ENCODE peak calls at places on chromosomes 1 and 21, in ten cellular contexts. U is sigmoid colon; I is A673; J is left ventricle myocardium inferior; R is kidney epithelial cell; W is effector memory CD4-positive, alpha-beta T cell; K is adrenal gland; C is SK-N-SH; X is dorsolateral prefrontal cortex; L is pancreas. E is an unnamed sample. For H3K27me3, the result is how much of the 10 kb centered on the place peaks cover.

GRCh38 chr1:37661401-37661800 is 26.7 kb upstream of the RSPO1 start:
- DNase-seq in U (no peak), I (no peak), J (no peak), R (no peak), W (no peak), K (no peak), C (no peak), X (no peak), L (no peak), E (peak)

GRCh38 chr1:207824691-207825090 is 72.8 kb downstream of the CD46 start:
- DNase-seq in U (peak), I (no peak), J (no peak), R (no peak), W (no peak), K (peak), C (no peak), X (no peak), L (no peak), E (no peak)

GRCh38 chr1:94259635-94260289 is 22.4 kb upstream of the ARHGAP29 start:
- DNase-seq in U (no peak), I (no peak), J (no peak), R (no peak), W (no peak), K (no peak), C (no peak), X (no peak), L (no peak), E (no peak)

GRCh38 chr21:34017127-34017961 is 56.0 kb upstream of the MRPS6 start:
- DNase-seq in U (no peak), I (no peak), J (no peak), R (no peak), W (no peak), K (no peak), C (no peak), X (no peak), L (no peak), E (no peak)

GRCh38 chr1:64563958-64564565 is 94.1 kb downstream of the CACHD1 start:
- DNase-seq in U (no peak), I (no peak), J (no peak), R (no peak), W (no peak), K (no peak), C (no peak), X (no peak), L (no peak), E (no peak)

GRCh38 chr1:227944931-227945890 is 2.5 kb downstream of the WNT9A start:
- DNase-seq in U (peak), I (no peak), J (no peak), R (no peak), W (no peak), K (no peak), C (peak), X (peak), L (peak), E (no peak)

GRCh38 chr1:229669333-229669732 is 43.3 kb downstream of the URB2 start:
- DNase-seq in U (no peak), I (no peak), J (no peak), R (no peak), W (no peak), K (no peak), C (no peak), X (no peak), L (no peak), E (no peak)

GRCh38 chr1:156865258-156865657 is 4.6 kb downstream of the NTRK1 start:
- DNase-seq in U (no peak), I (no peak), J (no peak), R (no peak), W (no peak), K (no peak), C (no peak), X (no peak), L (no peak), E (no peak)

GRCh38 chr1:147089457-147089856 is 82.8 kb downstream of the PRKAB2 start:
- DNase-seq in U (no peak), I (no peak), J (no peak), R (no peak), W (no peak), K (no peak), C (no peak), X (no peak), L (no peak), E (no peak)

GRCh38 chr1:182608850-182609610 is 4.8 kb upstream of the RGS16 start:
- DNase-seq in U (no peak), I (no peak), J (no peak), R (no peak), W (no peak), K (no peak), C (no peak), X (no peak), L (no peak), E (no peak)

GRCh38 chr1:75034376-75034775 is 99.8 kb upstream of the LHX8 start:
- DNase-seq in U (no peak), I (no peak), J (no peak), R (no peak), W (no peak), K (no peak), C (no peak), X (no peak), L (no peak), E (no peak)

GRCh38 chr1:181587870-181588438 is 104.6 kb downstream of the CACNA1E start:
- DNase-seq in U (no peak), I (peak), J (no peak), R (no peak), W (no peak), K (no peak), C (peak), X (no peak), L (no peak), E (no peak)

GRCh38 chr1:84347547-84348239 is 46.2 kb downstream of the SAMD13 start:
- DNase-seq in U (no peak), I (no peak), J (no peak), R (no peak), W (no peak), K (no peak), C (no peak), X (no peak), L (no peak), E (no peak)

GRCh38 chr1:33338495-33339211 is 17.8 kb upstream of the A3GALT2 start:
- DNase-seq in U (peak), I (peak), J (peak), R (no peak), W (no peak), K (peak), C (no peak), X (no peak), L (peak), E (no peak)

GRCh38 chr1:9250336-9250585 is 15.7 kb downstream of the H6PD start:
- DNase-seq in U (no peak), I (no peak), J (no peak), R (no peak), W (no peak), K (no peak), C (no peak), X (no peak), L (no peak), E (no peak)

GRCh38 chr1:15513192-15513591 is 10.8 kb downstream of the CASP9 start:
- DNase-seq in U (no peak), I (no peak), J (no peak), R (no peak), W (no peak), K (no peak), C (no peak), X (no peak), L (no peak), E (no peak)

GRCh38 chr1:109902204-109902985 is 8.3 kb upstream of the CSF1 start:
- DNase-seq in U (no peak), I (no peak), J (no peak), R (no peak), W (no peak), K (no peak), C (no peak), X (no peak), L (no peak), E (no peak)

GRCh38 chr1:210477328-210477924 is 148.7 kb downstream of the HHAT start:
- DNase-seq in U (no peak), I (no peak), J (no peak), R (no peak), W (no peak), K (no peak), C (no peak), X (no peak), L (peak), E (no peak)

GRCh38 chr1:171441278-171441677 is 44.1 kb upstream of the PRRC2C start:
- DNase-seq in U (no peak), I (peak), J (no peak), R (no peak), W (no peak), K (peak), C (no peak), X (no peak), L (no peak), E (peak)

GRCh38 chr1:166875734-166876539 is at the start of gene TADA1:
- DNase-seq in U (peak), I (peak), J (peak), R (peak), W (peak), K (peak), C (peak), X (peak), L (peak), E (peak)

GRCh38 chr1:10803971-10804820 is 7.8 kb upstream of the CASZ1 start:
- DNase-seq in U (no peak), I (no peak), J (no peak), R (no peak), W (no peak), K (no peak), C (no peak), X (no peak), L (peak), E (peak)

GRCh38 chr1:9689971-9690381 is 38.4 kb downstream of the PIK3CD start:
- DNase-seq in U (peak), I (peak), J (peak), R (no peak), W (no peak), K (peak), C (peak), X (no peak), L (peak), E (no peak)

GRCh38 chr1:33094971-33095604 is 14.1 kb downstream of the AZIN2 start:
- DNase-seq in U (peak), I (peak), J (no peak), R (no peak), W (no peak), K (peak), C (peak), X (no peak), L (peak), E (no peak)

GRCh38 chr1:56399326-56400292 is 179.8 kb downstream of the PLPP3 start:
- DNase-seq in U (no peak), I (no peak), J (no peak), R (no peak), W (no peak), K (no peak), C (no peak), X (no peak), L (no peak), E (no peak)

GRCh38 chr21:14572206-14572780 is 26.2 kb upstream of the SAMSN1 start:
- DNase-seq in U (no peak), I (no peak), J (no peak), R (no peak), W (no peak), K (no peak), C (no peak), X (no peak), L (no peak), E (no peak)

GRCh38 chr1:39926343-39926769 is 24.6 kb upstream of the MYCL start:
- DNase-seq in U (no peak), I (no peak), J (no peak), R (no peak), W (no peak), K (no peak), C (no peak), X (no peak), L (no peak), E (no peak)

GRCh38 chr1:184563308-184563707 is 176.5 kb downstream of the C1orf21 start:
- DNase-seq in U (no peak), I (peak), J (no peak), R (no peak), W (no peak), K (no peak), C (peak), X (no peak), L (no peak), E (no peak)

GRCh38 chr1:197908695-197909336 is 6.4 kb downstream of the C1orf53 start:
- DNase-seq in U (no peak), I (peak), J (no peak), R (no peak), W (no peak), K (no peak), C (peak), X (no peak), L (no peak), E (no peak)

GRCh38 chr1:24553931-24554330 is 2.0 kb upstream of the NCMAP start:
- DNase-seq in U (no peak), I (no peak), J (no peak), R (no peak), W (no peak), K (no peak), C (no peak), X (no peak), L (no peak), E (no peak)
- H3K27me3 ChIP-seq in U (under half), I (under half), J (half or more), R (under half), W (under half), K (under half), C (under half), X (under half), L (under half), E (under half)

DNA sequence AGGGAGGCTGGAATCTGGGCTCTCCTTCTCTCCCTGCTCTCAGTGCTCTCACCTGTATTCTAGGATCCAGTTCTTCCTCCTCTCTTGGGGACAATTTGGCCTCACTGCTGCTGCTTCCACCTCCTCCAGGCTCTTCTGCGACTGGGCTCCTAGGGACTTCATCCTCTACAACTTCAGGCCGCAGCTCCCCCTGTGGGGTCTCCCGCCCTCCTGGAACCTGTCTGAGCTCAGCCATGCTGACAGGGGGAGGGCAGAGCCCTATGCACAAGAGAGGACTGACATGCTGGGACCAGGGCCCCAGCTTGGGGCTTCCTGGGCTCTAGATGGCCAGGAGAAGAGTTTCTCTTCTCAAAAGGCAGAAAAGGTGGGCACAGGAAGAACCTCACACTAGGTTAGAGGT is 1.0 kb downstream of the SH3BP5L start:
- DNase-seq in U (no peak), I (no peak), J (no peak), R (no peak), W (no peak), K (no peak), C (no peak), X (no peak), L (no peak), E (no peak)
- H3K4me3 ChIP-seq in U (peak), I (peak), J (peak), R (peak), W (no peak), K (no peak), C (peak), X (peak), L (peak), E (peak)

DNA sequence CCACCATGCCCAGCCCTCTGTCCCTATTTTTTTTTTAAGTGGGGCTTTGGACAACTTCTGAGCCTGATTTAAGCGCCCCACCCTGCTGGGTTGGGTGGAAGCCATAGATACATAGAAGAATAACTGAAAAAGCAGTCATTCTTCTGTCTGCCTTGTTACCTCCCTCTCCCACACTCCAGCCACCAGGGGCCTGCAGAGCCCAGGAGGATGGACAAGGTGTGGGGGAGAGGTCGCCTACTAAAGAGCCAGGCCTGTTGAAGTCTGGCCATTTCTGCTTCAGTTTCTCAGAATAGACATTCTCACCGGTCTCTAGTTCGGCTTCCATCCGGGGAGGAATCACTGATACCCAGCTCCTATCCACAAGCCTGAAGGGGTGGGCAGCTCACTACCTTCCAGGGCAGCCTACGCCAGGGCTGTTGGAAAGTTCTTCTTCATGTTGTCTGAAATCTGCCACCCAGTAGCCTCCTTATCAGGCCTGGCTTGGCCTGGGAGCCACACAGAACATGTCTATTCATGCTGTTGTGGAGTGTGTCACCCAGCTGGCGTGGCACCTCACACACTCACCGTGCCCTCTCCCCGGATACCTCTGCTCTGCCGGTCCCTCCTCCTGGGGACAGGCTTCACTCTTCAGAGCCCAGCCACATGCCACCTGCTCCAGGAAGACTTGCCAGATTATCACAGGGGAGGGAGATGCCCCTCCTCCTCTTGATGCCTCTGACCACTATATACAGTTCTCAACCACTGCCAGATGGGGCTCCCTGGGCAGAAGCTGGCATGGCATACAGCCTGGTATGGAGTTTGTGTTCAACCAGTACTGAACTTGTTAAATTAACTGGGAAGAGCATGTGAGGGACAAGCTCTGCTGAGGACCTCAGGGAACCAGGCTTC is 27.6 kb downstream of the KNCN start:
- DNase-seq in U (no peak), I (no peak), J (no peak), R (no peak), W (no peak), K (no peak), C (no peak), X (no peak), L (no peak), E (no peak)
- H3K27me3 ChIP-seq in U (under half), I (under half), J (half or more), R (under half), W (under half), K (under half), C (under half), X (under half), L (under half), E (under half)

GRCh38 chr1:42952353-42953001 is 6.2 kb downstream of the SLC2A1 start:
- DNase-seq in U (no peak), I (no peak), J (no peak), R (no peak), W (no peak), K (no peak), C (no peak), X (no peak), L (no peak), E (no peak)
- H3K4me3 ChIP-seq in U (no peak), I (no peak), J (no peak), R (no peak), W (peak), K (no peak), C (no peak), X (peak), L (no peak), E (peak)

DNA sequence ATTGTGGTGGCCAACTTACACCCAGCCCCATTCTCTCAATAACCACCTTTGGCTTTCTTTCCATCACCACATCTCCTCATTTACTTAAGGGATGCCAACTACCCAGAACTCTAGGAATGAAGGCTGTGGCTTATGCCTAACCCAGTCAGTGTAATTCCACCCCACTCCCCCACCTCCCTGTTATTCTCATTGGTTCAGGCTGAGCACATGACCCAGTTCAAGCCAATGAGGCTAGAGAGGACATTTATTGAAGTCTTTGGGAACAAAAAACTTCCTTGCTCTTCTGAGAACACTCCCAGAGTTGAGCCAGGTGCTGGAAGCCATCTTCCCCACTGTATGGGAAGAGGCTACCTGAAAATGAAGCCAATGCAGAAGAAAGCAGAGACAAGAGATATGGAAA is 22.8 kb upstream of the CD2 start:
- DNase-seq in U (no peak), I (no peak), J (no peak), R (no peak), W (no peak), K (no peak), C (no peak), X (no peak), L (no peak), E (no peak)
- H3K27me3 ChIP-seq in U (under half), I (under half), J (under half), R (under half), W (under half), K (under half), C (under half), X (under half), L (under half), E (under half)

DNA sequence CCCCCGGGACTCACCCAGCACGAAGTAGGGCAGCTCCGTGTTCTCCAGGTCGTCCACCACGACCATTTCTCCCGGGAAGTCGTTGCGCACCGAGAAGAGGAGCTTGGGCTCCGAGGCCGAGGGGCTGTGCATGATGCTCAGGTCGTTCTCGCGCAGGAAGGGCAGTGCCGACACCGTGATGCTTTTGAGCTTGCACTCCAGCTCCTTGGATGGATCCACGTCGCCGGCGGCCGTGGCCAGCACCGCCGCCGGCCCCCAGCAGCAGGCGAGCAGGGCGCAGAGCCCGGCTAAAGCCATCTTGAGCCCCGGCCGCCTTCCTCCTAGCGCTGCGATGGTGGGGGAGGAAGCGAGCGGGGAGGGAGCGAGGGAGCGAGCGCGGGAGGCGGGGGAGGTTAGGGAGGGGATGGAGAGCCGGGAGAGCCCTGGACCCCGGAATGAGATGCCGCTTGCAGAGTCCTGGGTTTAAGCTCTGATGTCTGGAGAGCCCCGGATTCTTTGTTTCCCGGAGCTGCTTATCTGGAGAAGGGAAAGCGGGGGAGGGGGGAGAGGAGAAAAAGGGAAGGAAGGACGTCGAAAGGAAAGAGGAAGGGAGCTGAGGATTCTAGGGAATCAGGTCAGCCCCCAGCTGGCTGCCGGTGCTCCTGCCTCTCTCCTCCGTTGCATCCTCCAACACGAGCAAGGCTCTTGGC is at the start of gene ASTN1:
- DNase-seq in U (no peak), I (no peak), J (no peak), R (no peak), W (no peak), K (peak), C (peak), X (no peak), L (no peak), E (no peak)
- H3K4me3 ChIP-seq in U (no peak), I (peak), J (peak), R (peak), W (no peak), K (peak), C (peak), X (peak), L (no peak), E (no peak)

GRCh38 chr21:35381743-35382310 is 332.7 kb upstream of the RUNX1 start:
- DNase-seq in U (no peak), I (no peak), J (no peak), R (no peak), W (no peak), K (no peak), C (no peak), X (no peak), L (no peak), E (no peak)
- H3K27me3 ChIP-seq in U (under half), I (under half), J (under half), R (under half), W (under half), K (under half), C (under half), X (under half), L (under half), E (under half)

E was measured in keratinocyte.